ENCODE peak calls at places on chromosomes 2 and 18, in six cellular contexts. One of them, this sample, is unnamed.
A peak's percentile ranks its signal among the peaks of the same experiment; 100 is the strongest.

GRCh38 chr2:150679456-150680120 is 192.1 kb upstream of the RND3 start:
- DNase-seq in keratinocyte: no peak
- DNase-seq in HepG2: no peak
- DNase-seq in K562: no peak
- DNase-seq in endothelial cell of umbilical vein: no peak
- DNase-seq in astrocyte: peak; percentile 75
- DNase-seq in this sample: no peak

GRCh38 chr2:221911890-221912289 is 339.8 kb upstream of the EPHA4 start:
- DNase-seq in keratinocyte: no peak
- DNase-seq in HepG2: no peak
- DNase-seq in K562: no peak
- DNase-seq in endothelial cell of umbilical vein: peak; percentile 14
- DNase-seq in astrocyte: no peak
- DNase-seq in this sample: no peak

GRCh38 chr18:74114206-74114605 is 33.4 kb downstream of the FBXO15 start:
- DNase-seq in keratinocyte: no peak
- DNase-seq in HepG2: no peak
- DNase-seq in K562: no peak
- DNase-seq in endothelial cell of umbilical vein: no peak
- DNase-seq in astrocyte: no peak
- DNase-seq in this sample: no peak

GRCh38 chr2:125516496-125517109 is 1139.4 kb upstream of the GYPC start:
- DNase-seq in keratinocyte: no peak
- DNase-seq in HepG2: peak; percentile 10
- DNase-seq in K562: peak; percentile 17
- DNase-seq in endothelial cell of umbilical vein: no peak
- DNase-seq in astrocyte: no peak
- DNase-seq in this sample: peak; percentile 33

GRCh38 chr18:33532978-33533377 is 45.0 kb upstream of the ASXL3 start:
- DNase-seq in keratinocyte: no peak
- DNase-seq in HepG2: no peak
- DNase-seq in K562: no peak
- DNase-seq in endothelial cell of umbilical vein: no peak
- DNase-seq in astrocyte: no peak
- DNase-seq in this sample: no peak

GRCh38 chr2:17643031-17643615 is 102.6 kb downstream of the VSNL1 start:
- DNase-seq in keratinocyte: peak; percentile 69
- DNase-seq in HepG2: peak; percentile 22
- DNase-seq in K562: peak; percentile 45
- DNase-seq in endothelial cell of umbilical vein: peak; percentile 73
- DNase-seq in astrocyte: peak; percentile 98
- DNase-seq in this sample: peak; percentile 74

GRCh38 chr2:68726100-68726499 is 8.5 kb upstream of the ARHGAP25 start:
- DNase-seq in keratinocyte: no peak
- DNase-seq in HepG2: no peak
- DNase-seq in K562: no peak
- DNase-seq in endothelial cell of umbilical vein: no peak
- DNase-seq in astrocyte: no peak
- DNase-seq in this sample: no peak

GRCh38 chr2:104919127-104919526 is 65.2 kb downstream of the POU3F3 start:
- DNase-seq in keratinocyte: no peak
- DNase-seq in HepG2: peak; percentile 13
- DNase-seq in K562: no peak
- DNase-seq in endothelial cell of umbilical vein: no peak
- DNase-seq in astrocyte: no peak
- DNase-seq in this sample: no peak

GRCh38 chr18:76505611-76506010 is 10.6 kb upstream of the ZNF516 start:
- DNase-seq in keratinocyte: no peak
- DNase-seq in HepG2: no peak
- DNase-seq in K562: no peak
- DNase-seq in endothelial cell of umbilical vein: no peak
- DNase-seq in astrocyte: no peak
- DNase-seq in this sample: no peak

GRCh38 chr2:5692561-5693287 is 540 bp downstream of the SOX11 start:
- DNase-seq in keratinocyte: no peak
- DNase-seq in HepG2: no peak
- DNase-seq in K562: no peak
- DNase-seq in endothelial cell of umbilical vein: peak; percentile 1
- DNase-seq in astrocyte: peak; percentile 62
- DNase-seq in this sample: no peak

GRCh38 chr2:205473791-205474190 is 208.5 kb upstream of the NRP2 start:
- DNase-seq in keratinocyte: no peak
- DNase-seq in HepG2: no peak
- DNase-seq in K562: no peak
- DNase-seq in endothelial cell of umbilical vein: no peak
- DNase-seq in astrocyte: no peak
- DNase-seq in this sample: no peak

GRCh38 chr2:171889333-171889732 is 4.7 kb downstream of the SLC25A12 start:
- DNase-seq in keratinocyte: no peak
- DNase-seq in HepG2: no peak
- DNase-seq in K562: no peak
- DNase-seq in endothelial cell of umbilical vein: no peak
- DNase-seq in astrocyte: peak; percentile 51
- DNase-seq in this sample: no peak

GRCh38 chr2:131052741-131053263 is 40.5 kb downstream of the FAM168B start:
- DNase-seq in keratinocyte: no peak
- DNase-seq in HepG2: no peak
- DNase-seq in K562: no peak
- DNase-seq in endothelial cell of umbilical vein: no peak
- DNase-seq in astrocyte: no peak
- DNase-seq in this sample: no peak

GRCh38 chr2:140586379-140586778 is 1544.4 kb downstream of the LRP1B start:
- DNase-seq in keratinocyte: no peak
- DNase-seq in HepG2: peak; percentile 54
- DNase-seq in K562: no peak
- DNase-seq in endothelial cell of umbilical vein: peak; percentile 42
- DNase-seq in astrocyte: no peak
- DNase-seq in this sample: no peak

GRCh38 chr2:201754683-201755415 is 25.9 kb downstream of the ALS2 start:
- DNase-seq in keratinocyte: no peak
- DNase-seq in HepG2: peak; percentile 79
- DNase-seq in K562: no peak
- DNase-seq in endothelial cell of umbilical vein: no peak
- DNase-seq in astrocyte: no peak
- DNase-seq in this sample: no peak

GRCh38 chr2:231710751-231711676 is 2.7 kb downstream of the PTMA start:
- DNase-seq in keratinocyte: no peak
- DNase-seq in HepG2: no peak
- DNase-seq in K562: peak; percentile 37
- DNase-seq in endothelial cell of umbilical vein: peak; percentile 37
- DNase-seq in astrocyte: no peak
- DNase-seq in this sample: peak; percentile 27

GRCh38 chr2:86313341-86313740 is 24.1 kb downstream of the REEP1 start:
- DNase-seq in keratinocyte: no peak
- DNase-seq in HepG2: no peak
- DNase-seq in K562: no peak
- DNase-seq in endothelial cell of umbilical vein: no peak
- DNase-seq in astrocyte: no peak
- DNase-seq in this sample: no peak

GRCh38 chr2:44531289-44531688 is 169.5 kb downstream of the CAMKMT start:
- DNase-seq in keratinocyte: no peak
- DNase-seq in HepG2: no peak
- DNase-seq in K562: no peak
- DNase-seq in endothelial cell of umbilical vein: no peak
- DNase-seq in astrocyte: no peak
- DNase-seq in this sample: no peak

GRCh38 chr2:238941262-238941792 is 93.4 kb downstream of the TWIST2 start:
- DNase-seq in keratinocyte: no peak
- DNase-seq in HepG2: no peak
- DNase-seq in K562: no peak
- DNase-seq in endothelial cell of umbilical vein: no peak
- DNase-seq in astrocyte: no peak
- DNase-seq in this sample: no peak

GRCh38 chr2:10412380-10412779 is 35.7 kb downstream of the ODC1 start:
- DNase-seq in keratinocyte: no peak
- DNase-seq in HepG2: peak; percentile 61
- DNase-seq in K562: peak; percentile 75
- DNase-seq in endothelial cell of umbilical vein: peak; percentile 42
- DNase-seq in astrocyte: no peak
- DNase-seq in this sample: peak; percentile 58

GRCh38 chr18:73408434-73408833 is 540.6 kb upstream of the NETO1 start:
- DNase-seq in keratinocyte: no peak
- DNase-seq in HepG2: no peak
- DNase-seq in K562: no peak
- DNase-seq in endothelial cell of umbilical vein: no peak
- DNase-seq in astrocyte: peak; percentile 59
- DNase-seq in this sample: no peak

GRCh38 chr2:185625604-185626003 is 113.0 kb upstream of the FSIP2 start:
- DNase-seq in keratinocyte: no peak
- DNase-seq in HepG2: no peak
- DNase-seq in K562: no peak
- DNase-seq in endothelial cell of umbilical vein: no peak
- DNase-seq in astrocyte: no peak
- DNase-seq in this sample: no peak

GRCh38 chr2:231556981-231557380 is 26.7 kb upstream of the NMUR1 start:
- DNase-seq in keratinocyte: no peak
- DNase-seq in HepG2: no peak
- DNase-seq in K562: no peak
- DNase-seq in endothelial cell of umbilical vein: no peak
- DNase-seq in astrocyte: no peak
- DNase-seq in this sample: no peak

GRCh38 chr18:12271376-12272235 is 17.4 kb downstream of the CIDEA start:
- DNase-seq in keratinocyte: no peak
- DNase-seq in HepG2: peak; percentile 68
- DNase-seq in K562: peak; percentile 88
- DNase-seq in endothelial cell of umbilical vein: peak; percentile 85
- DNase-seq in astrocyte: peak; percentile 56
- DNase-seq in this sample: peak; percentile 60

GRCh38 chr2:217151509-217152206 is 291.8 kb upstream of the TNP1 start:
- DNase-seq in keratinocyte: no peak
- DNase-seq in HepG2: no peak
- DNase-seq in K562: no peak
- DNase-seq in endothelial cell of umbilical vein: no peak
- DNase-seq in astrocyte: no peak
- DNase-seq in this sample: no peak

GRCh38 chr2:10575566-10576300 is 114.0 kb downstream of the NOL10 start:
- DNase-seq in keratinocyte: peak; percentile 90
- DNase-seq in HepG2: no peak
- DNase-seq in K562: no peak
- DNase-seq in endothelial cell of umbilical vein: peak; percentile 82
- DNase-seq in astrocyte: peak; percentile 91
- DNase-seq in this sample: peak; percentile 86

GRCh38 chr18:10023853-10024638 is 110.2 kb downstream of the VAPA start:
- DNase-seq in keratinocyte: no peak
- DNase-seq in HepG2: no peak
- DNase-seq in K562: no peak
- DNase-seq in endothelial cell of umbilical vein: no peak
- DNase-seq in astrocyte: no peak
- DNase-seq in this sample: no peak

GRCh38 chr2:120769787-120770120 is 34.1 kb downstream of the GLI2 start:
- DNase-seq in keratinocyte: no peak
- DNase-seq in HepG2: no peak
- DNase-seq in K562: no peak
- DNase-seq in endothelial cell of umbilical vein: no peak
- DNase-seq in astrocyte: no peak
- DNase-seq in this sample: no peak

GRCh38 chr2:96084006-96084857 is 32.1 kb downstream of the ADRA2B start:
- DNase-seq in keratinocyte: no peak
- DNase-seq in HepG2: no peak
- DNase-seq in K562: no peak
- DNase-seq in endothelial cell of umbilical vein: no peak
- DNase-seq in astrocyte: no peak
- DNase-seq in this sample: no peak

DNA sequence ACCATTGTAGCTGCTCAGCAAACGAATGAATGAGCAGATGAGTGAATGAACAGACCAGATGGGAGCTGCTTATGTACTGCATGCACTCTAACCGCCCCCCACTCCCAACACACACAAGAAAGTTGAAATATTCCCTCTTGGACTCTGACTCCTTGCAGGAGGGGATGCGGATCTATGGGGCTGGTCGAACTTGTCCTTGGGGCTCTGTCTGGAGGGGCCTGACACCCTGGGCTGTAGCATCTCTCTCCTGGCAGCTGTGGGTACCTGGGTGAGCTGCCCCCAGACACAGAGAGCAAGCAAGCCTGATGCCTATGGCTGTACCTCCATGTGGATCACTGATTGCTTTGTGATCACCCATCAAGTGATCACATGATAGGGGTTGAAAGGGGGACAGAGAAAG is 192.4 kb upstream of the SMAD2 start:
- DNase-seq in keratinocyte: no peak
- DNase-seq in HepG2: no peak
- DNase-seq in K562: no peak
- DNase-seq in endothelial cell of umbilical vein: no peak
- DNase-seq in astrocyte: no peak
- DNase-seq in this sample: no peak
- TF ChIP-seq EZH2 in keratinocyte: no peak
- TF ChIP-seq EZH2 in HepG2: no peak
- TF ChIP-seq EZH2 in K562: no peak
- TF ChIP-seq EZH2 in endothelial cell of umbilical vein: no peak
- TF ChIP-seq EZH2 in astrocyte: no peak
- TF ChIP-seq EZH2 in this sample: no peak

GRCh38 chr2:28801726-28802125 is 8.9 kb upstream of the SPDYA start:
- DNase-seq in keratinocyte: peak; percentile 41
- DNase-seq in HepG2: no peak
- DNase-seq in K562: no peak
- DNase-seq in endothelial cell of umbilical vein: no peak
- DNase-seq in astrocyte: peak; percentile 34
- DNase-seq in this sample: peak; percentile 68

GRCh38 chr2:28802975-28803429 is 7.6 kb upstream of the SPDYA start:
- DNase-seq in keratinocyte: peak; percentile 54
- DNase-seq in HepG2: no peak
- DNase-seq in K562: no peak
- DNase-seq in endothelial cell of umbilical vein: no peak
- DNase-seq in astrocyte: peak; percentile 38
- DNase-seq in this sample: no peak
- H3K79me2 ChIP-seq in keratinocyte: peaks cover 13% of the 10 kb centered on the region
- H3K79me2 ChIP-seq in HepG2: no peaks in the 10 kb centered on the region
- H3K79me2 ChIP-seq in K562: no peaks in the 10 kb centered on the region
- H3K79me2 ChIP-seq in endothelial cell of umbilical vein: peaks cover 6% of the 10 kb centered on the region
- H3K79me2 ChIP-seq in astrocyte: peaks cover 24% of the 10 kb centered on the region
- H3K79me2 ChIP-seq in this sample: peaks cover 43% of the 10 kb centered on the region

GRCh38 chr2:74548919-74549684 is 4.6 kb downstream of the LOXL3 start:
- DNase-seq in keratinocyte: no peak
- DNase-seq in HepG2: peak; percentile 50
- DNase-seq in K562: peak; percentile 88
- DNase-seq in endothelial cell of umbilical vein: peak; percentile 32
- DNase-seq in astrocyte: no peak
- DNase-seq in this sample: peak; percentile 72
- TF ChIP-seq EZH2 in keratinocyte: peak; percentile 31
- TF ChIP-seq EZH2 in HepG2: no peak
- TF ChIP-seq EZH2 in K562: no peak
- TF ChIP-seq EZH2 in endothelial cell of umbilical vein: peak; percentile 23
- TF ChIP-seq EZH2 in astrocyte: no peak
- TF ChIP-seq EZH2 in this sample: no peak

GRCh38 chr2:30847841-30848240 is 40.6 kb upstream of the CAPN13 start:
- DNase-seq in keratinocyte: no peak
- DNase-seq in HepG2: no peak
- DNase-seq in K562: no peak
- DNase-seq in endothelial cell of umbilical vein: no peak
- DNase-seq in astrocyte: no peak
- DNase-seq in this sample: peak; percentile 82

DNA sequence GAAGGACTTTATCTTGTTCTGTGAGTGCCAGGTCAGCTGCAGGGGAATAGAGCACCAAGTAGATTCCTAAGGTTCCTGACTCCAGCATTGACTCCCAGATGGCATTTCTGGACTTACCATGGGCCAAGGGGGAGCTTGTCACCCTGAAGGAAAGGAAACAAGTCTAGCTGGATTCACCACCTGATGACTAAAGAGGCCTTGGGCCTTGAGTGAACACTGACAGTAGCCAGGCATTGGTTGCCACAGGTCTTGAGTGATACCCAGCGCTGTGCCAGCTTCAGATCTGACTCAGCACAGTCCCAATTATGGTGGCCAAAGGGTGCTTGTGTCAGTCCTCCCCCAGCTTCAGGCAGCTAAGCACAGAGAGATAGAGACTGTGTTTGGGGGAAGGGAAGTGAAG is 40.1 kb upstream of the CAPN13 start:
- DNase-seq in keratinocyte: no peak
- DNase-seq in HepG2: no peak
- DNase-seq in K562: no peak
- DNase-seq in endothelial cell of umbilical vein: no peak
- DNase-seq in astrocyte: no peak
- DNase-seq in this sample: no peak
- H3K79me2 ChIP-seq in keratinocyte: no peaks in the 10 kb centered on the region
- H3K79me2 ChIP-seq in HepG2: no peaks in the 10 kb centered on the region
- H3K79me2 ChIP-seq in K562: no peaks in the 10 kb centered on the region
- H3K79me2 ChIP-seq in endothelial cell of umbilical vein: no peaks in the 10 kb centered on the region
- H3K79me2 ChIP-seq in astrocyte: no peaks in the 10 kb centered on the region
- H3K79me2 ChIP-seq in this sample: no peaks in the 10 kb centered on the region

This sample was measured in PC-9.